ENCODE peak calls at places on chromosomes 5 and 9, in six cellular contexts. Q is CD8-positive, alpha-beta T cell; Y is psoas muscle; V is astrocyte; Z is PC-9; A is uterus. P is an unnamed sample. For H3K4me1, the result is how much of the 10 kb centered on the place peaks cover.

GRCh38 chr5:174724484-174725260 is at the start of gene MSX2:
- DNase-seq in Q (no peak), Y (peak), V (peak), Z (no peak), A (peak), P (peak)

GRCh38 chr9:123687246-123687721 is 242.6 kb downstream of the DENND1A start:
- DNase-seq in Q (no peak), Y (no peak), V (no peak), Z (peak), A (no peak), P (no peak)

GRCh38 chr5:173714551-173715428 is 98.3 kb upstream of the BOD1 start:
- DNase-seq in Q (no peak), Y (peak), V (peak), Z (peak), A (no peak), P (no peak)

GRCh38 chr5:145697251-145698016 is 137.7 kb downstream of the PRELID2 start:
- DNase-seq in Q (no peak), Y (no peak), V (peak), Z (no peak), A (no peak), P (no peak)

GRCh38 chr9:27429436-27429835 is 94.7 kb upstream of the IFNK start:
- DNase-seq in Q (no peak), Y (no peak), V (no peak), Z (no peak), A (no peak), P (no peak)

GRCh38 chr5:85814596-85814995 is 803.1 kb upstream of the COX7C start:
- DNase-seq in Q (no peak), Y (no peak), V (no peak), Z (no peak), A (no peak), P (no peak)

GRCh38 chr9:18689166-18689565 is 215.2 kb downstream of the ADAMTSL1 start:
- DNase-seq in Q (no peak), Y (no peak), V (no peak), Z (no peak), A (no peak), P (no peak)

GRCh38 chr9:131062979-131063378 is 33.4 kb upstream of the AIF1L start:
- DNase-seq in Q (no peak), Y (no peak), V (no peak), Z (no peak), A (no peak), P (no peak)

GRCh38 chr9:34046784-34047379 is 1.8 kb downstream of the UBAP2 start:
- DNase-seq in Q (no peak), Y (no peak), V (no peak), Z (no peak), A (no peak), P (no peak)

GRCh38 chr9:134440636-134441226 is 114.5 kb downstream of the RXRA start:
- DNase-seq in Q (no peak), Y (no peak), V (no peak), Z (no peak), A (no peak), P (no peak)

GRCh38 chr9:20620658-20621552 is 1.4 kb downstream of the MLLT3 start:
- DNase-seq in Q (peak), Y (peak), V (peak), Z (no peak), A (peak), P (peak)

GRCh38 chr9:109150925-109151547 is 16.0 kb downstream of the FRRS1L start:
- DNase-seq in Q (no peak), Y (no peak), V (no peak), Z (no peak), A (no peak), P (no peak)

GRCh38 chr5:6734781-6735180 is 21.5 kb downstream of the TENT4A start:
- DNase-seq in Q (no peak), Y (no peak), V (no peak), Z (no peak), A (no peak), P (no peak)

GRCh38 chr9:86669442-86669841 is 277.9 kb downstream of the GAS1 start:
- DNase-seq in Q (no peak), Y (no peak), V (no peak), Z (no peak), A (no peak), P (no peak)

GRCh38 chr5:43193171-43193951 is 1.3 kb downstream of the NIM1K start:
- DNase-seq in Q (no peak), Y (no peak), V (peak), Z (peak), A (peak), P (peak)

GRCh38 chr5:115374057-115374775 is 77.8 kb upstream of the CCDC112 start:
- DNase-seq in Q (no peak), Y (no peak), V (no peak), Z (no peak), A (no peak), P (no peak)

GRCh38 chr9:109886050-109886449 is 106.1 kb downstream of the PALM2AKAP2 start:
- DNase-seq in Q (no peak), Y (no peak), V (no peak), Z (no peak), A (no peak), P (peak)

GRCh38 chr9:132937463-132937901 is 6.9 kb downstream of the TSC1 start:
- DNase-seq in Q (no peak), Y (no peak), V (no peak), Z (no peak), A (no peak), P (no peak)

GRCh38 chr9:134947265-134947955 is 29.7 kb upstream of the FCN1 start:
- DNase-seq in Q (no peak), Y (no peak), V (no peak), Z (no peak), A (no peak), P (no peak)

GRCh38 chr5:38837416-38837815 is 8.4 kb upstream of the OSMR start:
- DNase-seq in Q (no peak), Y (no peak), V (peak), Z (no peak), A (no peak), P (no peak)
- H3K4me1 ChIP-seq in Q (under half), Y (under half), V (under half), Z (under half), A (under half), P (under half)

DNA sequence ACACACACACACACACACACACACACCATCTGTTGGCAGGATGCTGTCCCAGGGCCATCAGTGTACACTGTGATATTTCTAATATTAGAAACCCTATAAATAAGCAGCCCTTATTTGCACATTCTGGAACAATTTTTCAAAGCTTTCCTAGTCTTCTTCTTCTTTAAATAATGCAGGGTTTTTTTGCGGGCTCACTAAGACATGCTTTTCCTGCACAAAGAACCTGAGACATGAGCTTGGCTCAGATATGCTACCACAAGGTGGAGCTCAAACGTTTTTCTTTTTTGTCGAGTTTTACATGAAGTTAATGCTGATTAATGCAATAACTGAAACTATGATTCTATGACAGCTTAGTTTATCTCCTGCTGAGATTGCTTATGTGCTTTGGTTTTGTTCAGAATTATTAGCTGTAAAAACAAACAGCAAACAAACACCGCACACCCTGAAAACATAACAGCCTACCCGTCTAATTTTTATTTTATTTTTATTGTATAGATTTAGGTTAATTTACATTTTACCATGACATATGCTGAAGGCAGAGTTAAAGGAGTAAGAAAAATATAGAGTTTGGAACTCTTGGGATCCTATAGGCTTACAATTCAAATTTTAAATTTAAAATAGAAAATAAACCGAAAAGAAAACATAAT is 95.7 kb downstream of the ALDH1A1 start:
- DNase-seq in Q (no peak), Y (no peak), V (peak), Z (peak), A (no peak), P (peak)
- TF ChIP-seq CTCF in Q (no peak), Y (peak), V (peak), Z (peak), A (peak), P (peak)

GRCh38 chr9:16501098-16501663 is 369.3 kb downstream of the BNC2 start:
- DNase-seq in Q (no peak), Y (no peak), V (peak), Z (no peak), A (no peak), P (no peak)
- H3K4me1 ChIP-seq in Q (under half), Y (under half), V (under half), Z (under half), A (under half), P (under half)

GRCh38 chr9:38017885-38018186 is 51.2 kb downstream of the SHB start:
- DNase-seq in Q (no peak), Y (no peak), V (no peak), Z (no peak), A (no peak), P (no peak)

GRCh38 chr9:38018230-38018963 is 50.6 kb downstream of the SHB start:
- DNase-seq in Q (no peak), Y (no peak), V (no peak), Z (no peak), A (no peak), P (peak)

GRCh38 chr9:38016375-38017120 is 52.5 kb downstream of the SHB start:
- DNase-seq in Q (no peak), Y (no peak), V (peak), Z (no peak), A (peak), P (no peak)

GRCh38 chr9:38018964-38019602 is 49.9 kb downstream of the SHB start:
- DNase-seq in Q (no peak), Y (no peak), V (peak), Z (no peak), A (no peak), P (peak)

GRCh38 chr9:38017149-38017884 is 51.7 kb downstream of the SHB start:
- DNase-seq in Q (no peak), Y (peak), V (peak), Z (peak), A (no peak), P (peak)
- TF ChIP-seq CTCF in Q (no peak), Y (peak), V (no peak), Z (peak), A (no peak), P (peak)

DNA sequence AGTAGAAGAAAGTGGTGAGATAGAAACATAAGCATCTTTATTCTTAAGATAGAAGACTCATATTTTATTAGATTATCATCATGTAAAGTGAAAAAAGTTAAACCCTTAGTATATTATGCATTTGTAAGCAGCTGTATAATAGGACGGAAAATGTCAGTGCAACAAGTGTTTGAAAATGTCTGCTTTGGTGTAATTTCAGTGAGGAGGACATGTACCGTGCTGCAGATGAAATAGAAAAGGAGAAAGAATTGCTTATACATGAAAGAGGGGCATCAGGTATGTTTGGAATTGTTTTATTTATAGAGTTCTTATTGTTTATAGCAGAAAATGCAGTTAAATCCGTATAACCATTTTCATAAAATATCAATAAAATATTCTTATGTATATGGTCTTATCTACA is 8.9 kb downstream of the OTULIN start:
- DNase-seq in Q (no peak), Y (no peak), V (no peak), Z (no peak), A (no peak), P (no peak)
- H3K4me1 ChIP-seq in Q (half or more), Y (under half), V (under half), Z (under half), A (under half), P (under half)

GRCh38 chr9:120299785-120300184 is 280.2 kb downstream of the CDK5RAP2 start:
- DNase-seq in Q (no peak), Y (no peak), V (no peak), Z (no peak), A (no peak), P (no peak)
- TF ChIP-seq CTCF in Q (no peak), Y (no peak), V (no peak), Z (peak), A (no peak), P (no peak)

DNA sequence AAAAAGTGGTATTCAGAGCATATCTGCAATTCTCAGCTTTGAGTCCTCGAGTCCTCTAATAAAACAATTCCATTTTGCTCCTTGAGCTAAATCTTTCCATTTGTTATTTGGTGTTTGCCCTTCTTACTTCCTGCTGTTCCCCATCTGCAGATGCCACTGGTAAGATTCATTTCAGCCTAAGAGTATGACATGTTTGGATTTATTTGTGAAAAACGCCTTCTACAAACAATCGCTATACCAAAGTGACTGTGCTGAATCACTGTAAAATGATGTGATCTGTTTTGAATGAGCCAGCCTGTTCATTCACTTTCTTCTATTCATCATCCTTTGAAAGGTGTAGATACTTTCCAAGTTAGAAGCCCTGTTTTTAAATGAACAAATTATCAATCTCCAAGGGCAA is 27.7 kb downstream of the KCTD16 start:
- DNase-seq in Q (no peak), Y (no peak), V (peak), Z (no peak), A (no peak), P (no peak)
- H3K4me1 ChIP-seq in Q (under half), Y (under half), V (under half), Z (under half), A (under half), P (under half)

DNA sequence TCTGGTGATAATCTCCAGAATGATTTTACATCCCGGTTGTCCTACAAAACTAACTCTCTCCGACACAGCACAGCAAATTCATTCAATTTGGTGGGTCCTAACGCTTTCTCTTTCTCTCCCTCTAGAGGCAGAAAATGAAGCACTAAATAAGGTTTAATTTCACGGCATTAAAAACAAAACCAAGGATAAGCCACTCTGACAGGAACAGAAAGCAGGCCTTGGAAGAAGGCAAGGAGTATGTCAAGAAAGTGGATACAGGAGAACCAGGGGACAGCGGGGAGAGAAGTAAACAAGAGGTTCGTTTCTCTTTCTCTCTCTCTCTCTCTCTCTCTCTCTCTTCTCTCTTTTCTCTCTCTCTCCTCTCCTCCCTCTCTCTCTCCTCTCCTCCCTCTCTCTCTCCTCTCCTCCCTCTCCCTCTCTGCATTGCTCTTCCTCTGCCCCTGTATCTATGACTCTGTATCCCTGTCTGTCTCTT is 49.8 kb downstream of the EBF1 start:
- DNase-seq in Q (no peak), Y (no peak), V (peak), Z (no peak), A (no peak), P (no peak)
- TF ChIP-seq CTCF in Q (no peak), Y (peak), V (peak), Z (no peak), A (peak), P (no peak)

DNA sequence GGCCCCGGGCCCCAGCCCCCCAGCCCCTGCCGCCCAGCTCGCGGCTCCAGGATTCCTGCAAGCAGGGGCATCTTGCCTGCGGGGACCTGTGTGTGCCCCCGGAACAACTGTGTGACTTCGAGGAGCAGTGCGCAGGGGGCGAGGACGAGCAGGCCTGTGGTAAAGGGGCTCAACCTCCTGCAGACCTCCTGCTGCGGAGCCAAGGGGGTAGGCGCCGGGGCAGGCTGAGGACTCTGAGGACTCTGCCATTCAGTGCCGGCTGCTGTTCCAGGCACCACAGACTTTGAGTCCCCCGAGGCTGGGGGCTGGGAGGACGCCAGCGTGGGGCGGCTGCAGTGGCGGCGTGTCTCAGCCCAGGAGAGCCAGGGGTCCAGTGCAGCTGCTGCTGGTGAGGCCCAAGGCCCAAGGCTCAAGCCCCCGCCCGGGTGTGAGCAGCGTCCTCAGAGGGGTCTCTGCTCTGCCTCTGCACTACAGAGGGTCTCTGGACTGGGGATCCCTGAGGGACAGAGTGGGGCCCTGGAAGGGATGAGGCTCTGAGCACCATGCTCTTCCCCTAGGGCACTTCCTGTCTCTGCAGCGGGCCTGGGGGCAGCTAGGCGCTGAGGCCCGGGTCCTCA is 3.4 kb downstream of the MAMDC4 start:
- DNase-seq in Q (no peak), Y (no peak), V (no peak), Z (peak), A (peak), P (no peak)
- H3K4me1 ChIP-seq in Q (under half), Y (under half), V (under half), Z (under half), A (under half), P (under half)

GRCh38 chr5:16291894-16292293 is 112.3 kb upstream of the MARCHF11 start:
- DNase-seq in Q (no peak), Y (no peak), V (no peak), Z (no peak), A (no peak), P (no peak)
- TF ChIP-seq CTCF in Q (no peak), Y (no peak), V (no peak), Z (no peak), A (no peak), P (no peak)